ENCODE peak calls at places on chromosomes 5 and 9, in seven cellular contexts. One of them, this sample, is unnamed.

GRCh38 chr9:134374301-134375010 is 48.2 kb downstream of the RXRA start:
- DNase-seq in neural progenitor cell: no peak
- DNase-seq in MM.1S: no peak
- DNase-seq in PC-3: no peak
- DNase-seq in GM23338: no peak
- DNase-seq in GM23248: no peak
- DNase-seq in HCT116: no peak
- DNase-seq in this sample: no peak

GRCh38 chr5:163867738-163868137 is 362.3 kb downstream of the MAT2B start:
- DNase-seq in neural progenitor cell: no peak
- DNase-seq in MM.1S: no peak
- DNase-seq in PC-3: no peak
- DNase-seq in GM23338: no peak
- DNase-seq in GM23248: no peak
- DNase-seq in HCT116: no peak
- DNase-seq in this sample: no peak

GRCh38 chr5:14268738-14269137 is 125.6 kb downstream of the TRIO start:
- DNase-seq in neural progenitor cell: no peak
- DNase-seq in MM.1S: no peak
- DNase-seq in PC-3: no peak
- DNase-seq in GM23338: no peak
- DNase-seq in GM23248: peak
- DNase-seq in HCT116: no peak
- DNase-seq in this sample: no peak

GRCh38 chr9:21381752-21382339 is 3.4 kb downstream of the IFNA2 start:
- DNase-seq in neural progenitor cell: no peak
- DNase-seq in MM.1S: peak
- DNase-seq in PC-3: peak
- DNase-seq in GM23338: peak
- DNase-seq in GM23248: no peak
- DNase-seq in HCT116: no peak
- DNase-seq in this sample: peak

GRCh38 chr9:102499468-102499867 is 495.7 kb upstream of the CYLC2 start:
- DNase-seq in neural progenitor cell: no peak
- DNase-seq in MM.1S: peak
- DNase-seq in PC-3: no peak
- DNase-seq in GM23338: no peak
- DNase-seq in GM23248: no peak
- DNase-seq in HCT116: no peak
- DNase-seq in this sample: no peak

GRCh38 chr9:14719231-14719923 is 3.2 kb downstream of the CER1 start:
- DNase-seq in neural progenitor cell: no peak
- DNase-seq in MM.1S: no peak
- DNase-seq in PC-3: no peak
- DNase-seq in GM23338: no peak
- DNase-seq in GM23248: no peak
- DNase-seq in HCT116: no peak
- DNase-seq in this sample: no peak

GRCh38 chr5:169876376-169876775 is 103.9 kb downstream of the INSYN2B start:
- DNase-seq in neural progenitor cell: no peak
- DNase-seq in MM.1S: no peak
- DNase-seq in PC-3: no peak
- DNase-seq in GM23338: no peak
- DNase-seq in GM23248: peak
- DNase-seq in HCT116: no peak
- DNase-seq in this sample: no peak

GRCh38 chr5:51621156-51621555 is 237.9 kb downstream of the ISL1 start:
- DNase-seq in neural progenitor cell: peak
- DNase-seq in MM.1S: no peak
- DNase-seq in PC-3: peak
- DNase-seq in GM23338: no peak
- DNase-seq in GM23248: no peak
- DNase-seq in HCT116: no peak
- DNase-seq in this sample: no peak

GRCh38 chr9:74940600-74940999 is 12.1 kb downstream of the C9orf40 start:
- DNase-seq in neural progenitor cell: no peak
- DNase-seq in MM.1S: no peak
- DNase-seq in PC-3: peak
- DNase-seq in GM23338: peak
- DNase-seq in GM23248: peak
- DNase-seq in HCT116: no peak
- DNase-seq in this sample: peak

DNA sequence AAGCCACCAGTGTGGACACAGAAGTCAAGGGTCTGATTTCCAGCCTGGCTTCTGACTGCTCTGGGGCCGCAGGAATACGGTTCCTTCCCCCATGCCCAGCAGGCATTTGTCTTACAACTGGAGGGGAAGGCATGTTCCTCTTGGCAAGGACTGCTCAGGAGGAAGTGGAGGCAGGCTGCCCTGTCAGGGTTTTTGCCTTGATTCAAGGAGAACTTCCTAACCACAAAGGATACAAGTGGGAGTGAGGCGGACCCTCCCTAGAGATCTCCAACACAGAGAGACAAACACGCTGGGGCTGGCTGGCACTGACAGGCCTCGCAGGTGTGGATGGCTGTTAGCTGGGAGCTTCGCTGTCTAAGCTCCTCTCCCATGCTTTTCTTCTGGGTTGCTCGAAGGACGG is 19.1 kb downstream of the TGFBI start:
- DNase-seq in neural progenitor cell: no peak
- DNase-seq in MM.1S: no peak
- DNase-seq in PC-3: no peak
- DNase-seq in GM23338: no peak
- DNase-seq in GM23248: no peak
- DNase-seq in HCT116: no peak
- DNase-seq in this sample: no peak
- TF ChIP-seq EZH2phosphoT487 in neural progenitor cell: no peak
- TF ChIP-seq EZH2phosphoT487 in MM.1S: no peak
- TF ChIP-seq EZH2phosphoT487 in PC-3: no peak
- TF ChIP-seq EZH2phosphoT487 in GM23338: no peak
- TF ChIP-seq EZH2phosphoT487 in GM23248: no peak
- TF ChIP-seq EZH2phosphoT487 in HCT116: no peak
- TF ChIP-seq EZH2phosphoT487 in this sample: no peak

GRCh38 chr5:95283022-95283615 is 1.8 kb downstream of the MCTP1 start:
- DNase-seq in neural progenitor cell: peak
- DNase-seq in MM.1S: no peak
- DNase-seq in PC-3: no peak
- DNase-seq in GM23338: peak
- DNase-seq in GM23248: no peak
- DNase-seq in HCT116: no peak
- DNase-seq in this sample: no peak

GRCh38 chr5:95285406-95285761 is 490 bp upstream of the MCTP1 start:
- DNase-seq in neural progenitor cell: peak
- DNase-seq in MM.1S: no peak
- DNase-seq in PC-3: no peak
- DNase-seq in GM23338: peak
- DNase-seq in GM23248: no peak
- DNase-seq in HCT116: no peak
- DNase-seq in this sample: no peak

GRCh38 chr5:95281211-95281610 is 3.7 kb downstream of the MCTP1 start:
- DNase-seq in neural progenitor cell: peak
- DNase-seq in MM.1S: no peak
- DNase-seq in PC-3: peak
- DNase-seq in GM23338: peak
- DNase-seq in GM23248: peak
- DNase-seq in HCT116: peak
- DNase-seq in this sample: no peak

GRCh38 chr5:95283761-95284511 is 958 bp downstream of the MCTP1 start:
- DNase-seq in neural progenitor cell: peak
- DNase-seq in MM.1S: peak
- DNase-seq in PC-3: peak
- DNase-seq in GM23338: peak
- DNase-seq in GM23248: peak
- DNase-seq in HCT116: no peak
- DNase-seq in this sample: peak

DNA sequence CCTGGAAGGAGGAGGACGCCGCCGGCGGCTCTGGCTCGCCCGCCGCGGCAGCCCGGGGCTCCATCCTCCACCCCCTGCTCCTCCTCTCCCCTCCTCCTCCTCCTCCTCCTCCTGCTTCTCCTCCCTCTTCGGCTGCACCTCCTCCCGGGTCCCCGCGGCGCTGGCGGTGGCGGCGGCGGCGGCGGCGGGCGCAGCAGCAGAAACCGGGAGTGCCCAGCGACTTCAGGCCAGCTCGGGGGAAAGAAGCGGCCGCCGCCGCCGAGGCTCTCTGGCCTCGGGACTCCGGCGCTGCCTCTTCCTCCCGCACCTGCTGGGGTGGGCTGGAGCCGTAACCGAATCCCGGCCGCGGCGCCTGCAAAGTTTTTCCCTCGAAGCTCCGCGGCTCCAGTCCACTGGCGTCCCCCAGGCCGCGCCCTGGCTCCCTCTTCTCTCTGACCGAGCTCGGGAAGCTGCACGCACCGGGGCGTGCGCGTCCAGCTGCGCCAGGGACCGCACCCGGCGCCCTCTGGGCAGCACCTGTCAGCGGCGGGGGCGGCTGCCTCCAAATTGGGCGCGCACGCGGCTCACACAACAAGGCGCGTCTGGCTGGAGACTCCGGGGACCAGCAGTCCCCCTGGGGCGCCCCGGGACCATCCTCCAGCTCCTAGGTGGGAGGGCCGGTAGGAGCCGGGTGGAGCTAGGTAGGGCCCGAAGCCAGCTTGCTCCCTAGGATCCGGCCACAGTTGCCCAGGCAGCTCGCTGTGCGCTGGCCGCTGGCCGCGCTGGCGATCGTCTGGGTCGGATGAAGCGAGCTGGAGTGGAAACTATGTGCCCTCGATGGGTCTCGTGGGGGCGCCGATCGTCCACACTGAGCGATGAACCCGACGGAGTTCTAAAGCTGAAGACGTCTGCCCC is at the start of gene MCTP1:
- DNase-seq in neural progenitor cell: peak
- DNase-seq in MM.1S: peak
- DNase-seq in PC-3: peak
- DNase-seq in GM23338: peak
- DNase-seq in GM23248: peak
- DNase-seq in HCT116: no peak
- DNase-seq in this sample: peak
- TF ChIP-seq EZH2 in neural progenitor cell: no peak
- TF ChIP-seq EZH2 in MM.1S: no peak
- TF ChIP-seq EZH2 in PC-3: no peak
- TF ChIP-seq EZH2 in GM23338: peak
- TF ChIP-seq EZH2 in GM23248: peak
- TF ChIP-seq EZH2 in HCT116: no peak
- TF ChIP-seq EZH2 in this sample: no peak

GRCh38 chr9:77933019-77933418 is 98.6 kb downstream of the GNAQ start:
- DNase-seq in neural progenitor cell: no peak
- DNase-seq in MM.1S: no peak
- DNase-seq in PC-3: peak
- DNase-seq in GM23338: no peak
- DNase-seq in GM23248: no peak
- DNase-seq in HCT116: no peak
- DNase-seq in this sample: no peak

GRCh38 chr9:77939149-77939668 is 92.4 kb downstream of the GNAQ start:
- DNase-seq in neural progenitor cell: no peak
- DNase-seq in MM.1S: no peak
- DNase-seq in PC-3: no peak
- DNase-seq in GM23338: no peak
- DNase-seq in GM23248: no peak
- DNase-seq in HCT116: no peak
- DNase-seq in this sample: no peak

GRCh38 chr9:77933976-77934375 is 97.6 kb downstream of the GNAQ start:
- DNase-seq in neural progenitor cell: no peak
- DNase-seq in MM.1S: no peak
- DNase-seq in PC-3: no peak
- DNase-seq in GM23338: no peak
- DNase-seq in GM23248: no peak
- DNase-seq in HCT116: no peak
- DNase-seq in this sample: no peak

DNA sequence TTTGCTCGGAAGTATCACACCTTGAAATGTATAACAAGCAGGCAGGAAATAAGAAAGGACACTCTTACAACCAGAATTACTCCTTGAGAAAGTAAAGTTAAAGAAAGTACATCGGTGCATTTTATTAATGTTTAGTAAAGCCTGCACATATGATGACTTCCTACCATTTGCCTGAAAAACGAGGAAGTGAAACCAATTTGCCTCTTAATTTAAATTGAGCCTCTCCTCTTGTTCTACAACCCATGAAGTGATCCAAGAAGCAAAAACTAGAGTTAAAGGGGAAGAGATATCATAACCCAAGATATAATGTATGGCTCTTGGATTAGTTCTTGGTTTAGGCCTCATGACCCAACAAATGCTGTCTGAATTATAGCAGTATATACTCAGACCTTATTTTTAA is 95.6 kb downstream of the GNAQ start:
- DNase-seq in neural progenitor cell: no peak
- DNase-seq in MM.1S: peak
- DNase-seq in PC-3: no peak
- DNase-seq in GM23338: no peak
- DNase-seq in GM23248: no peak
- DNase-seq in HCT116: no peak
- DNase-seq in this sample: no peak
- H3K27ac ChIP-seq in neural progenitor cell: no peak
- H3K27ac ChIP-seq in MM.1S: no peak
- H3K27ac ChIP-seq in PC-3: no peak
- H3K27ac ChIP-seq in GM23338: no peak
- H3K27ac ChIP-seq in GM23248: no peak
- H3K27ac ChIP-seq in HCT116: no peak
- H3K27ac ChIP-seq in this sample: no peak

DNA sequence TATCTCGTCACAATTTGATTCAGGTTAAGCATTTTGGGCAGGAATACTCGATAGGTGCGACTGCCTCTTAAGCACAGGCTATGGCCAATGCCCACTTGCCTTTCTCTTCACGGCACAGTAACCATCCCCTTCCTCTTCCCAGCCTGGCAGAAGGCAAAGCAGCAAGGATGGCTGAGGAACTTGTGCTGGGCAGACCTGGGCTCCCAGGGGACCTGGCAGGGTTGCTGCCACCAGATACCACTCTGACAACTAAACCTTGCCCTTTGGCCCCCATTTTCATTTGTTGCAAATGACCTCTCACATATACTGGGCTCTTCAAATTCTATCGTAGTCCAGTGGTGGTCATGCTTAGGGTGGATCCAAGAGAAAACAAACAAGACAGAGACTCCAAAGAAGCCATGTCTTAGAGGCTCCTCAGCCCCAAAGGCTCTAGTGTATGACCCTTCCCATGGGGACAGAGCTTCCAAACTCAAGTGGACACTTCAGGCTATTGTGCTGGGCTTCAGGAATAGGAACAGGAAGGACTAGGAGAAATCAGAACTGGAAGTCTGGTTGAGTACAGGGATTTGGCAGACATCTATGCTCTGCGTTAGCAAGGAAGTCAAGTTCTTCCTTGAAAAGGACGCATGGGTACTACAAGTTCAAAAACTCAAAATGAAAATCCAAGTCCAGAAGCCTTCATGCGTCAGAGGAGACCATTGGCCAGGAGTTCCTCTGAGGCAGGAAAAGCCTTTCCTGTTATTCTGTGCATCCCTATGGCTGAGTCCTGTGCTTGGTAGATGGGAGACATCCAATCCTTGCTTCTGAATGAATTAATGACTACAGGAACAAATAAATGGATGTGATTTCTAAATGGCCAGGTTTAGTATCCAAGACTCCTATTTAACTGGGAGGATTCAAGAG is 64.6 kb upstream of the PLPP1 start:
- DNase-seq in neural progenitor cell: no peak
- DNase-seq in MM.1S: no peak
- DNase-seq in PC-3: no peak
- DNase-seq in GM23338: no peak
- DNase-seq in GM23248: peak
- DNase-seq in HCT116: no peak
- DNase-seq in this sample: no peak
- TF ChIP-seq EZH2phosphoT487 in neural progenitor cell: no peak
- TF ChIP-seq EZH2phosphoT487 in MM.1S: no peak
- TF ChIP-seq EZH2phosphoT487 in PC-3: no peak
- TF ChIP-seq EZH2phosphoT487 in GM23338: no peak
- TF ChIP-seq EZH2phosphoT487 in GM23248: no peak
- TF ChIP-seq EZH2phosphoT487 in HCT116: no peak
- TF ChIP-seq EZH2phosphoT487 in this sample: no peak

GRCh38 chr9:124008307-124008854 is 3.2 kb upstream of the LHX2 start:
- DNase-seq in neural progenitor cell: peak
- DNase-seq in MM.1S: no peak
- DNase-seq in PC-3: peak
- DNase-seq in GM23338: peak
- DNase-seq in GM23248: no peak
- DNase-seq in HCT116: peak
- DNase-seq in this sample: no peak
- TF ChIP-seq EZH2 in neural progenitor cell: peak
- TF ChIP-seq EZH2 in MM.1S: no peak
- TF ChIP-seq EZH2 in PC-3: peak
- TF ChIP-seq EZH2 in GM23338: peak
- TF ChIP-seq EZH2 in GM23248: peak
- TF ChIP-seq EZH2 in HCT116: peak
- TF ChIP-seq EZH2 in this sample: peak